ENCODE peak calls at places on chromosomes 12 and 14, in eight cellular contexts. One of them, this sample, is unnamed.

GRCh38 chr12:112450725-112451124 is 32.0 kb downstream of the PTPN11 start:
- DNase-seq in T-helper 22 cell: no peak
- DNase-seq in activated T-cell treated with anti-CD3 and anti-CD28 coated beads, Interleukin-2, amount 50 U/mL, for 4 hours: no peak
- DNase-seq in NCI-H1092: no peak
- DNase-seq in progenitor cell of endocrine pancreas: no peak
- DNase-seq in GM12865: no peak
- DNase-seq in iPS-NIHi11: no peak
- DNase-seq in activated CD4-positive, alpha-beta T cell treated with anti-CD3 and anti-CD28 coated beads for 24 hours: no peak
- DNase-seq in this sample: no peak

GRCh38 chr14:65287264-65288131 is 125.0 kb upstream of the FUT8 start:
- DNase-seq in T-helper 22 cell: no peak
- DNase-seq in activated T-cell treated with anti-CD3 and anti-CD28 coated beads, Interleukin-2, amount 50 U/mL, for 4 hours: peak; percentile 41
- DNase-seq in NCI-H1092: no peak
- DNase-seq in progenitor cell of endocrine pancreas: no peak
- DNase-seq in GM12865: peak; percentile 84
- DNase-seq in iPS-NIHi11: peak; percentile 28
- DNase-seq in activated CD4-positive, alpha-beta T cell treated with anti-CD3 and anti-CD28 coated beads for 24 hours: peak; percentile 30
- DNase-seq in this sample: no peak

GRCh38 chr14:77752799-77753516 is 8.0 kb downstream of the SNW1 start:
- DNase-seq in T-helper 22 cell: no peak
- DNase-seq in activated T-cell treated with anti-CD3 and anti-CD28 coated beads, Interleukin-2, amount 50 U/mL, for 4 hours: no peak
- DNase-seq in NCI-H1092: no peak
- DNase-seq in progenitor cell of endocrine pancreas: no peak
- DNase-seq in GM12865: no peak
- DNase-seq in iPS-NIHi11: no peak
- DNase-seq in activated CD4-positive, alpha-beta T cell treated with anti-CD3 and anti-CD28 coated beads for 24 hours: no peak
- DNase-seq in this sample: no peak

GRCh38 chr12:71455028-71455737 is 15.6 kb downstream of the LGR5 start:
- DNase-seq in T-helper 22 cell: no peak
- DNase-seq in activated T-cell treated with anti-CD3 and anti-CD28 coated beads, Interleukin-2, amount 50 U/mL, for 4 hours: no peak
- DNase-seq in NCI-H1092: peak; percentile 85
- DNase-seq in progenitor cell of endocrine pancreas: no peak
- DNase-seq in GM12865: no peak
- DNase-seq in iPS-NIHi11: peak; percentile 18
- DNase-seq in activated CD4-positive, alpha-beta T cell treated with anti-CD3 and anti-CD28 coated beads for 24 hours: no peak
- DNase-seq in this sample: no peak

GRCh38 chr14:61524211-61524806 is 171.0 kb upstream of the HIF1A start:
- DNase-seq in T-helper 22 cell: no peak
- DNase-seq in activated T-cell treated with anti-CD3 and anti-CD28 coated beads, Interleukin-2, amount 50 U/mL, for 4 hours: no peak
- DNase-seq in NCI-H1092: no peak
- DNase-seq in progenitor cell of endocrine pancreas: no peak
- DNase-seq in GM12865: no peak
- DNase-seq in iPS-NIHi11: no peak
- DNase-seq in activated CD4-positive, alpha-beta T cell treated with anti-CD3 and anti-CD28 coated beads for 24 hours: no peak
- DNase-seq in this sample: no peak

GRCh38 chr12:120677765-120678473 is 9.0 kb upstream of the MLEC start:
- DNase-seq in T-helper 22 cell: no peak
- DNase-seq in activated T-cell treated with anti-CD3 and anti-CD28 coated beads, Interleukin-2, amount 50 U/mL, for 4 hours: no peak
- DNase-seq in NCI-H1092: no peak
- DNase-seq in progenitor cell of endocrine pancreas: no peak
- DNase-seq in GM12865: peak; percentile 87
- DNase-seq in iPS-NIHi11: no peak
- DNase-seq in activated CD4-positive, alpha-beta T cell treated with anti-CD3 and anti-CD28 coated beads for 24 hours: no peak
- DNase-seq in this sample: no peak

GRCh38 chr14:55535521-55536207 is 44.3 kb upstream of the KTN1 start:
- DNase-seq in T-helper 22 cell: no peak
- DNase-seq in activated T-cell treated with anti-CD3 and anti-CD28 coated beads, Interleukin-2, amount 50 U/mL, for 4 hours: no peak
- DNase-seq in NCI-H1092: no peak
- DNase-seq in progenitor cell of endocrine pancreas: no peak
- DNase-seq in GM12865: no peak
- DNase-seq in iPS-NIHi11: no peak
- DNase-seq in activated CD4-positive, alpha-beta T cell treated with anti-CD3 and anti-CD28 coated beads for 24 hours: no peak
- DNase-seq in this sample: no peak

GRCh38 chr12:71639341-71639760 is 24.3 kb downstream of the ZFC3H1 start:
- DNase-seq in T-helper 22 cell: no peak
- DNase-seq in activated T-cell treated with anti-CD3 and anti-CD28 coated beads, Interleukin-2, amount 50 U/mL, for 4 hours: no peak
- DNase-seq in NCI-H1092: no peak
- DNase-seq in progenitor cell of endocrine pancreas: no peak
- DNase-seq in GM12865: peak; percentile 26
- DNase-seq in iPS-NIHi11: peak; percentile 14
- DNase-seq in activated CD4-positive, alpha-beta T cell treated with anti-CD3 and anti-CD28 coated beads for 24 hours: no peak
- DNase-seq in this sample: no peak

GRCh38 chr14:73227812-73228781 is 9.2 kb upstream of the PAPLN start:
- DNase-seq in T-helper 22 cell: no peak
- DNase-seq in activated T-cell treated with anti-CD3 and anti-CD28 coated beads, Interleukin-2, amount 50 U/mL, for 4 hours: no peak
- DNase-seq in NCI-H1092: no peak
- DNase-seq in progenitor cell of endocrine pancreas: no peak
- DNase-seq in GM12865: peak; percentile 39
- DNase-seq in iPS-NIHi11: peak; percentile 63
- DNase-seq in activated CD4-positive, alpha-beta T cell treated with anti-CD3 and anti-CD28 coated beads for 24 hours: no peak
- DNase-seq in this sample: no peak

GRCh38 chr12:122888232-122888752 is 7.6 kb downstream of the VPS37B start:
- DNase-seq in T-helper 22 cell: peak; percentile 65
- DNase-seq in activated T-cell treated with anti-CD3 and anti-CD28 coated beads, Interleukin-2, amount 50 U/mL, for 4 hours: no peak
- DNase-seq in NCI-H1092: no peak
- DNase-seq in progenitor cell of endocrine pancreas: no peak
- DNase-seq in GM12865: peak; percentile 62
- DNase-seq in iPS-NIHi11: peak; percentile 65
- DNase-seq in activated CD4-positive, alpha-beta T cell treated with anti-CD3 and anti-CD28 coated beads for 24 hours: no peak
- DNase-seq in this sample: peak; percentile 47

GRCh38 chr12:120965534-120966091 is 12.7 kb upstream of the HNF1A start:
- DNase-seq in T-helper 22 cell: no peak
- DNase-seq in activated T-cell treated with anti-CD3 and anti-CD28 coated beads, Interleukin-2, amount 50 U/mL, for 4 hours: no peak
- DNase-seq in NCI-H1092: no peak
- DNase-seq in progenitor cell of endocrine pancreas: no peak
- DNase-seq in GM12865: no peak
- DNase-seq in iPS-NIHi11: no peak
- DNase-seq in activated CD4-positive, alpha-beta T cell treated with anti-CD3 and anti-CD28 coated beads for 24 hours: no peak
- DNase-seq in this sample: no peak

GRCh38 chr14:63563370-63564026 is 20.3 kb upstream of the PPP2R5E start:
- DNase-seq in T-helper 22 cell: no peak
- DNase-seq in activated T-cell treated with anti-CD3 and anti-CD28 coated beads, Interleukin-2, amount 50 U/mL, for 4 hours: no peak
- DNase-seq in NCI-H1092: no peak
- DNase-seq in progenitor cell of endocrine pancreas: no peak
- DNase-seq in GM12865: no peak
- DNase-seq in iPS-NIHi11: no peak
- DNase-seq in activated CD4-positive, alpha-beta T cell treated with anti-CD3 and anti-CD28 coated beads for 24 hours: no peak
- DNase-seq in this sample: no peak

GRCh38 chr12:120640840-120641833 is 711 bp downstream of the CABP1 start:
- DNase-seq in T-helper 22 cell: peak; percentile 10
- DNase-seq in activated T-cell treated with anti-CD3 and anti-CD28 coated beads, Interleukin-2, amount 50 U/mL, for 4 hours: peak; percentile 35
- DNase-seq in NCI-H1092: no peak
- DNase-seq in progenitor cell of endocrine pancreas: peak; percentile 65
- DNase-seq in GM12865: peak; percentile 50
- DNase-seq in iPS-NIHi11: peak; percentile 84
- DNase-seq in activated CD4-positive, alpha-beta T cell treated with anti-CD3 and anti-CD28 coated beads for 24 hours: no peak
- DNase-seq in this sample: no peak

GRCh38 chr12:116040412-116040811 is 237.1 kb downstream of the MED13L start:
- DNase-seq in T-helper 22 cell: no peak
- DNase-seq in activated T-cell treated with anti-CD3 and anti-CD28 coated beads, Interleukin-2, amount 50 U/mL, for 4 hours: no peak
- DNase-seq in NCI-H1092: no peak
- DNase-seq in progenitor cell of endocrine pancreas: no peak
- DNase-seq in GM12865: no peak
- DNase-seq in iPS-NIHi11: no peak
- DNase-seq in activated CD4-positive, alpha-beta T cell treated with anti-CD3 and anti-CD28 coated beads for 24 hours: no peak
- DNase-seq in this sample: no peak

GRCh38 chr12:130186631-130187269 is 24.5 kb downstream of the FZD10 start:
- DNase-seq in T-helper 22 cell: no peak
- DNase-seq in activated T-cell treated with anti-CD3 and anti-CD28 coated beads, Interleukin-2, amount 50 U/mL, for 4 hours: no peak
- DNase-seq in NCI-H1092: no peak
- DNase-seq in progenitor cell of endocrine pancreas: no peak
- DNase-seq in GM12865: no peak
- DNase-seq in iPS-NIHi11: peak; percentile 43
- DNase-seq in activated CD4-positive, alpha-beta T cell treated with anti-CD3 and anti-CD28 coated beads for 24 hours: no peak
- DNase-seq in this sample: no peak

GRCh38 chr12:57474430-57474829 is 5.2 kb downstream of the ARHGAP9 start:
- DNase-seq in T-helper 22 cell: no peak
- DNase-seq in activated T-cell treated with anti-CD3 and anti-CD28 coated beads, Interleukin-2, amount 50 U/mL, for 4 hours: no peak
- DNase-seq in NCI-H1092: no peak
- DNase-seq in progenitor cell of endocrine pancreas: no peak
- DNase-seq in GM12865: no peak
- DNase-seq in iPS-NIHi11: no peak
- DNase-seq in activated CD4-positive, alpha-beta T cell treated with anti-CD3 and anti-CD28 coated beads for 24 hours: no peak
- DNase-seq in this sample: no peak

GRCh38 chr14:53963491-53964227 is 7.0 kb upstream of the BMP4 start:
- DNase-seq in T-helper 22 cell: no peak
- DNase-seq in activated T-cell treated with anti-CD3 and anti-CD28 coated beads, Interleukin-2, amount 50 U/mL, for 4 hours: no peak
- DNase-seq in NCI-H1092: no peak
- DNase-seq in progenitor cell of endocrine pancreas: peak; percentile 51
- DNase-seq in GM12865: no peak
- DNase-seq in iPS-NIHi11: peak; percentile 30
- DNase-seq in activated CD4-positive, alpha-beta T cell treated with anti-CD3 and anti-CD28 coated beads for 24 hours: no peak
- DNase-seq in this sample: no peak

GRCh38 chr12:59087077-59087673 is 166.9 kb upstream of the LRIG3 start:
- DNase-seq in T-helper 22 cell: no peak
- DNase-seq in activated T-cell treated with anti-CD3 and anti-CD28 coated beads, Interleukin-2, amount 50 U/mL, for 4 hours: no peak
- DNase-seq in NCI-H1092: no peak
- DNase-seq in progenitor cell of endocrine pancreas: no peak
- DNase-seq in GM12865: no peak
- DNase-seq in iPS-NIHi11: no peak
- DNase-seq in activated CD4-positive, alpha-beta T cell treated with anti-CD3 and anti-CD28 coated beads for 24 hours: no peak
- DNase-seq in this sample: no peak

This sample was measured in central memory CD8-positive, alpha-beta T cell.